ENCODE peak calls at places on chromosome 19, in seven cellular contexts. One of them, this sample, is unnamed. For H3K4me1, the result is how much of the 10 kb centered on the place peaks cover.

GRCh38 chr19:869245-870177 is 10.0 kb downstream of the CFD start:
- DNase-seq in left ventricle myocardium inferior: peak
- DNase-seq in gastrocnemius medialis: peak
- DNase-seq in heart right ventricle: peak
- DNase-seq in cardiac muscle cell: no peak
- DNase-seq in Peyer's patch: peak
- DNase-seq in neural progenitor cell: no peak
- DNase-seq in this sample: no peak

GRCh38 chr19:6723108-6723618 is 2.7 kb upstream of the C3 start:
- DNase-seq in Peyer's patch: no peak
- DNase-seq in heart right ventricle: no peak
- DNase-seq in gastrocnemius medialis: peak
- DNase-seq in cardiac muscle cell: no peak
- DNase-seq in left ventricle myocardium inferior: peak
- DNase-seq in neural progenitor cell: no peak
- DNase-seq in this sample: peak

GRCh38 chr19:4084547-4084877 is 17.8 kb upstream of the ZBTB7A start:
- DNase-seq in gastrocnemius medialis: no peak
- DNase-seq in cardiac muscle cell: no peak
- DNase-seq in heart right ventricle: no peak
- DNase-seq in Peyer's patch: no peak
- DNase-seq in neural progenitor cell: no peak
- DNase-seq in left ventricle myocardium inferior: no peak
- DNase-seq in this sample: no peak

GRCh38 chr19:42480335-42481095 is 37.8 kb upstream of the CXCL17 start:
- DNase-seq in Peyer's patch: no peak
- DNase-seq in cardiac muscle cell: no peak
- DNase-seq in heart right ventricle: no peak
- DNase-seq in neural progenitor cell: no peak
- DNase-seq in left ventricle myocardium inferior: no peak
- DNase-seq in gastrocnemius medialis: no peak
- DNase-seq in this sample: no peak

GRCh38 chr19:42175952-42176648 is 41.4 kb downstream of the DEDD2 start:
- DNase-seq in gastrocnemius medialis: no peak
- DNase-seq in neural progenitor cell: peak
- DNase-seq in heart right ventricle: no peak
- DNase-seq in cardiac muscle cell: no peak
- DNase-seq in Peyer's patch: peak
- DNase-seq in left ventricle myocardium inferior: no peak
- DNase-seq in this sample: no peak

GRCh38 chr19:31353826-31354225 is 4.6 kb upstream of the TSHZ3 start:
- DNase-seq in neural progenitor cell: peak
- DNase-seq in Peyer's patch: no peak
- DNase-seq in left ventricle myocardium inferior: no peak
- DNase-seq in cardiac muscle cell: no peak
- DNase-seq in gastrocnemius medialis: no peak
- DNase-seq in heart right ventricle: no peak
- DNase-seq in this sample: no peak

GRCh38 chr19:6233827-6234511 is 45.8 kb downstream of the MLLT1 start:
- DNase-seq in left ventricle myocardium inferior: peak
- DNase-seq in Peyer's patch: no peak
- DNase-seq in gastrocnemius medialis: peak
- DNase-seq in heart right ventricle: peak
- DNase-seq in neural progenitor cell: no peak
- DNase-seq in cardiac muscle cell: no peak
- DNase-seq in this sample: peak

GRCh38 chr19:3420244-3420755 is 53.9 kb downstream of the NFIC start:
- DNase-seq in gastrocnemius medialis: peak
- DNase-seq in neural progenitor cell: no peak
- DNase-seq in heart right ventricle: no peak
- DNase-seq in left ventricle myocardium inferior: no peak
- DNase-seq in Peyer's patch: no peak
- DNase-seq in cardiac muscle cell: no peak
- DNase-seq in this sample: no peak

GRCh38 chr19:29067831-29068230 is 145.1 kb downstream of the UQCRFS1 start:
- DNase-seq in cardiac muscle cell: no peak
- DNase-seq in heart right ventricle: no peak
- DNase-seq in left ventricle myocardium inferior: no peak
- DNase-seq in gastrocnemius medialis: no peak
- DNase-seq in neural progenitor cell: no peak
- DNase-seq in Peyer's patch: no peak
- DNase-seq in this sample: no peak

GRCh38 chr19:44072543-44073401 is 813 bp downstream of the ZNF284 start:
- DNase-seq in heart right ventricle: no peak
- DNase-seq in left ventricle myocardium inferior: no peak
- DNase-seq in Peyer's patch: no peak
- DNase-seq in cardiac muscle cell: no peak
- DNase-seq in neural progenitor cell: no peak
- DNase-seq in gastrocnemius medialis: no peak
- DNase-seq in this sample: no peak

GRCh38 chr19:29287061-29287460 is 74.1 kb upstream of the UQCRFS1 start:
- DNase-seq in neural progenitor cell: no peak
- DNase-seq in heart right ventricle: no peak
- DNase-seq in left ventricle myocardium inferior: no peak
- DNase-seq in Peyer's patch: no peak
- DNase-seq in gastrocnemius medialis: no peak
- DNase-seq in cardiac muscle cell: no peak
- DNase-seq in this sample: peak

GRCh38 chr19:6056801-6057650 is 53.3 kb downstream of the RFX2 start:
- DNase-seq in gastrocnemius medialis: peak
- DNase-seq in neural progenitor cell: no peak
- DNase-seq in cardiac muscle cell: no peak
- DNase-seq in left ventricle myocardium inferior: peak
- DNase-seq in Peyer's patch: peak
- DNase-seq in heart right ventricle: peak
- DNase-seq in this sample: no peak

GRCh38 chr19:52943134-52943883 is 19.4 kb downstream of the ZNF816 start:
- DNase-seq in cardiac muscle cell: no peak
- DNase-seq in heart right ventricle: no peak
- DNase-seq in gastrocnemius medialis: no peak
- DNase-seq in left ventricle myocardium inferior: no peak
- DNase-seq in neural progenitor cell: no peak
- DNase-seq in Peyer's patch: no peak
- DNase-seq in this sample: no peak

GRCh38 chr19:43651758-43652545 is 12.3 kb upstream of the CADM4 start:
- DNase-seq in neural progenitor cell: peak
- DNase-seq in heart right ventricle: peak
- DNase-seq in cardiac muscle cell: peak
- DNase-seq in gastrocnemius medialis: peak
- DNase-seq in left ventricle myocardium inferior: no peak
- DNase-seq in Peyer's patch: peak
- DNase-seq in this sample: no peak

GRCh38 chr19:2043864-2044708 is 7.0 kb downstream of the MKNK2 start:
- DNase-seq in heart right ventricle: no peak
- DNase-seq in gastrocnemius medialis: peak
- DNase-seq in cardiac muscle cell: no peak
- DNase-seq in Peyer's patch: no peak
- DNase-seq in left ventricle myocardium inferior: no peak
- DNase-seq in neural progenitor cell: peak
- DNase-seq in this sample: no peak

GRCh38 chr19:53927745-53928144 is 18.7 kb downstream of the CACNG7 start:
- DNase-seq in left ventricle myocardium inferior: no peak
- DNase-seq in heart right ventricle: no peak
- DNase-seq in Peyer's patch: no peak
- DNase-seq in gastrocnemius medialis: no peak
- DNase-seq in cardiac muscle cell: peak
- DNase-seq in neural progenitor cell: peak
- DNase-seq in this sample: no peak

GRCh38 chr19:19651076-19651475 is 7.6 kb upstream of the GMIP start:
- DNase-seq in cardiac muscle cell: no peak
- DNase-seq in heart right ventricle: peak
- DNase-seq in Peyer's patch: no peak
- DNase-seq in left ventricle myocardium inferior: peak
- DNase-seq in gastrocnemius medialis: no peak
- DNase-seq in neural progenitor cell: no peak
- DNase-seq in this sample: no peak

GRCh38 chr19:40358773-40359172 is 10.3 kb downstream of the PLD3 start:
- DNase-seq in Peyer's patch: peak
- DNase-seq in gastrocnemius medialis: no peak
- DNase-seq in heart right ventricle: no peak
- DNase-seq in left ventricle myocardium inferior: no peak
- DNase-seq in cardiac muscle cell: no peak
- DNase-seq in neural progenitor cell: no peak
- DNase-seq in this sample: no peak

GRCh38 chr19:28445826-28446225 is 767.1 kb downstream of the UQCRFS1 start:
- DNase-seq in Peyer's patch: no peak
- DNase-seq in neural progenitor cell: no peak
- DNase-seq in gastrocnemius medialis: no peak
- DNase-seq in left ventricle myocardium inferior: no peak
- DNase-seq in heart right ventricle: no peak
- DNase-seq in cardiac muscle cell: no peak
- DNase-seq in this sample: no peak

GRCh38 chr19:40601061-40601973 is at the start of gene LTBP4:
- DNase-seq in cardiac muscle cell: peak
- DNase-seq in neural progenitor cell: peak
- DNase-seq in gastrocnemius medialis: no peak
- DNase-seq in heart right ventricle: peak
- DNase-seq in Peyer's patch: peak
- DNase-seq in left ventricle myocardium inferior: peak
- DNase-seq in this sample: peak

GRCh38 chr19:14127929-14128509 is 8.4 kb downstream of the ASF1B start:
- DNase-seq in heart right ventricle: no peak
- DNase-seq in cardiac muscle cell: no peak
- DNase-seq in Peyer's patch: no peak
- DNase-seq in gastrocnemius medialis: peak
- DNase-seq in left ventricle myocardium inferior: no peak
- DNase-seq in neural progenitor cell: no peak
- DNase-seq in this sample: no peak

GRCh38 chr19:4738734-4739133 is 15.1 kb upstream of the DPP9 start:
- DNase-seq in neural progenitor cell: no peak
- DNase-seq in left ventricle myocardium inferior: no peak
- DNase-seq in cardiac muscle cell: no peak
- DNase-seq in gastrocnemius medialis: peak
- DNase-seq in heart right ventricle: no peak
- DNase-seq in Peyer's patch: no peak
- DNase-seq in this sample: no peak

GRCh38 chr19:41623360-41623759 is 3.5 kb downstream of the CEACAM4 start:
- DNase-seq in left ventricle myocardium inferior: no peak
- DNase-seq in heart right ventricle: no peak
- DNase-seq in Peyer's patch: no peak
- DNase-seq in neural progenitor cell: no peak
- DNase-seq in cardiac muscle cell: no peak
- DNase-seq in gastrocnemius medialis: no peak
- DNase-seq in this sample: no peak

GRCh38 chr19:51501594-51502263 is at the start of gene SIGLEC12:
- DNase-seq in gastrocnemius medialis: peak
- DNase-seq in cardiac muscle cell: no peak
- DNase-seq in heart right ventricle: no peak
- DNase-seq in Peyer's patch: peak
- DNase-seq in neural progenitor cell: no peak
- DNase-seq in left ventricle myocardium inferior: peak
- DNase-seq in this sample: no peak

GRCh38 chr19:33751386-33751770 is 45.3 kb upstream of the KCTD15 start:
- DNase-seq in cardiac muscle cell: no peak
- DNase-seq in left ventricle myocardium inferior: no peak
- DNase-seq in Peyer's patch: no peak
- DNase-seq in heart right ventricle: no peak
- DNase-seq in neural progenitor cell: no peak
- DNase-seq in gastrocnemius medialis: no peak
- DNase-seq in this sample: no peak

GRCh38 chr19:15417699-15418098 is 1.1 kb downstream of the AKAP8L start:
- DNase-seq in neural progenitor cell: no peak
- DNase-seq in heart right ventricle: no peak
- DNase-seq in left ventricle myocardium inferior: no peak
- DNase-seq in cardiac muscle cell: no peak
- DNase-seq in gastrocnemius medialis: peak
- DNase-seq in Peyer's patch: no peak
- DNase-seq in this sample: no peak

GRCh38 chr19:8877854-8878705 is 45.9 kb downstream of the MBD3L1 start:
- DNase-seq in Peyer's patch: no peak
- DNase-seq in neural progenitor cell: peak
- DNase-seq in heart right ventricle: no peak
- DNase-seq in left ventricle myocardium inferior: no peak
- DNase-seq in cardiac muscle cell: no peak
- DNase-seq in gastrocnemius medialis: no peak
- DNase-seq in this sample: no peak

GRCh38 chr19:47227347-47228167 is 3.4 kb downstream of the BBC3 start:
- DNase-seq in Peyer's patch: peak
- DNase-seq in cardiac muscle cell: peak
- DNase-seq in heart right ventricle: peak
- DNase-seq in left ventricle myocardium inferior: peak
- DNase-seq in gastrocnemius medialis: peak
- DNase-seq in neural progenitor cell: peak
- DNase-seq in this sample: peak
- H3K4me3 ChIP-seq in Peyer's patch: peak
- H3K4me3 ChIP-seq in cardiac muscle cell: peak
- H3K4me3 ChIP-seq in heart right ventricle: peak
- H3K4me3 ChIP-seq in left ventricle myocardium inferior: peak
- H3K4me3 ChIP-seq in gastrocnemius medialis: peak
- H3K4me3 ChIP-seq in neural progenitor cell: peak
- H3K4me3 ChIP-seq in this sample: peak

GRCh38 chr19:18321729-18322091 is 1.2 kb downstream of the LSM4 start:
- DNase-seq in gastrocnemius medialis: no peak
- DNase-seq in left ventricle myocardium inferior: no peak
- DNase-seq in neural progenitor cell: no peak
- DNase-seq in heart right ventricle: no peak
- DNase-seq in cardiac muscle cell: no peak
- DNase-seq in Peyer's patch: no peak
- DNase-seq in this sample: no peak
- H3K4me1 ChIP-seq in gastrocnemius medialis: under half
- H3K4me1 ChIP-seq in left ventricle myocardium inferior: half or more
- H3K4me1 ChIP-seq in neural progenitor cell: under half
- H3K4me1 ChIP-seq in heart right ventricle: half or more
- H3K4me1 ChIP-seq in cardiac muscle cell: under half
- H3K4me1 ChIP-seq in Peyer's patch: under half
- H3K4me1 ChIP-seq in this sample: half or more

GRCh38 chr19:55071913-55072312 is 3.8 kb upstream of the EPS8L1 start:
- DNase-seq in left ventricle myocardium inferior: no peak
- DNase-seq in heart right ventricle: no peak
- DNase-seq in Peyer's patch: no peak
- DNase-seq in gastrocnemius medialis: no peak
- DNase-seq in neural progenitor cell: no peak
- DNase-seq in cardiac muscle cell: no peak
- DNase-seq in this sample: no peak
- H3K4me3 ChIP-seq in left ventricle myocardium inferior: no peak
- H3K4me3 ChIP-seq in heart right ventricle: no peak
- H3K4me3 ChIP-seq in Peyer's patch: no peak
- H3K4me3 ChIP-seq in gastrocnemius medialis: no peak
- H3K4me3 ChIP-seq in neural progenitor cell: no peak
- H3K4me3 ChIP-seq in cardiac muscle cell: no peak
- H3K4me3 ChIP-seq in this sample: no peak

DNA sequence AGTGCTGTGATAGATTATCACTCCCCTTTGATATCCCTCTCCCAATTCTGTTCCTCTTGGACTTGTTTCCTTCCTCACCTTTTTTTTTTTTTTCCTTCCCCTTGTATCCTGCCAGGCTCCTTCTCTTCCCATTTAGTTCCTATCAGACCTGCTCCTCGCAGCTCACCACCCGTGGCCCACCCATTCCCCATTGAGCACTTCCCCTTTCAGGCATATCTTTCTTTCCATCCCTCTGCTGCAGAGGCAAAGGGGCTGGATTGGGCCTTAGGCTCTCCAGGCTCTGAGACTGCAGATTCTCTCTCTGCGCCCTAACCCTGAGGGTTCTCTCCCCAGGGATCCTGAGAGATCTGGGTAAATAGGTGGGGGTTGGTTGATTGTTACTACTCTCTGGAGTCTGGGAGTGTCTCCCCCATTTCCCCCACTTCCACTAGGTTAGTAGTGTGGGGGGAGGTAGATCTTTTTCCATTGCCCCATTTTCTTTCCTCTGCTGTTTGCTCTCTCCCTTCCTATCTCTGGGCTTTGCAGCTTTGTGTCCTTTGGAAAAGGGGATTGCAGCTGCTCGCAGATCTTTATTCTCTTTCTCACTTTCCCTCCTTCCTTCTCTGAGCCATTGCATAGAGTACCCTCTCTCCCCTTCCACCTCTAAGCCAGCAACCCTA is 2.3 kb downstream of the ARHGAP35 start:
- DNase-seq in gastrocnemius medialis: no peak
- DNase-seq in left ventricle myocardium inferior: no peak
- DNase-seq in Peyer's patch: peak
- DNase-seq in heart right ventricle: no peak
- DNase-seq in neural progenitor cell: no peak
- DNase-seq in cardiac muscle cell: peak
- DNase-seq in this sample: peak
- H3K4me1 ChIP-seq in gastrocnemius medialis: half or more
- H3K4me1 ChIP-seq in left ventricle myocardium inferior: half or more
- H3K4me1 ChIP-seq in Peyer's patch: under half
- H3K4me1 ChIP-seq in heart right ventricle: half or more
- H3K4me1 ChIP-seq in neural progenitor cell: under half
- H3K4me1 ChIP-seq in cardiac muscle cell: under half
- H3K4me1 ChIP-seq in this sample: half or more